ENCODE peak calls at places on chromosomes 2 and 18, in four cellular contexts. J is body of pancreas; X is CD8-positive, alpha-beta memory T cell; A is SK-N-SH. L is an unnamed sample.

GRCh38 chr2:132477436-132477835 is 60.8 kb downstream of the GPR39 start:
- DNase-seq in J (no peak), X (no peak), A (no peak), L (no peak)

GRCh38 chr2:196335238-196335637 is 163.9 kb upstream of the STK17B start:
- DNase-seq in J (no peak), X (no peak), A (no peak), L (no peak)

GRCh38 chr18:10850828-10851227 is 298.5 kb downstream of the PIEZO2 start:
- DNase-seq in J (no peak), X (no peak), A (no peak), L (no peak)

GRCh38 chr2:216739035-216739434 is 43.7 kb upstream of the IGFBP5 start:
- DNase-seq in J (no peak), X (no peak), A (no peak), L (no peak)

GRCh38 chr2:240739797-240740196 is 48.1 kb downstream of the AQP12A start:
- DNase-seq in J (no peak), X (peak), A (no peak), L (no peak)

GRCh38 chr2:1769703-1770422 is 25.5 kb upstream of the PXDN start:
- DNase-seq in J (peak), X (peak), A (peak), L (peak)

GRCh38 chr2:217086038-217086522 is 226.2 kb upstream of the TNP1 start:
- DNase-seq in J (no peak), X (no peak), A (no peak), L (no peak)

GRCh38 chr2:115412501-115412900 is 970.1 kb downstream of the DPP10 start:
- DNase-seq in J (no peak), X (no peak), A (no peak), L (no peak)

GRCh38 chr18:38493991-38494559 is 928.5 kb upstream of the CELF4 start:
- DNase-seq in J (no peak), X (no peak), A (no peak), L (no peak)

GRCh38 chr2:223041527-223042109 is 10.4 kb upstream of the KCNE4 start:
- DNase-seq in J (peak), X (no peak), A (no peak), L (no peak)

GRCh38 chr2:196131949-196132925 is 39.1 kb downstream of the STK17B start:
- DNase-seq in J (no peak), X (no peak), A (no peak), L (no peak)

GRCh38 chr2:33222309-33222708 is 254.1 kb upstream of the RASGRP3 start:
- DNase-seq in J (no peak), X (no peak), A (no peak), L (no peak)

GRCh38 chr2:13601506-13601905 is 884.8 kb downstream of the TRIB2 start:
- DNase-seq in J (no peak), X (no peak), A (no peak), L (no peak)

GRCh38 chr2:100013892-100014677 is 128.3 kb downstream of the AFF3 start:
- DNase-seq in J (peak), X (no peak), A (peak), L (no peak)

GRCh38 chr2:240293865-240294461 is 141.5 kb upstream of the GPC1 start:
- DNase-seq in J (no peak), X (no peak), A (peak), L (no peak)

GRCh38 chr2:197828464-197829135 is 24.2 kb downstream of the PLCL1 start:
- DNase-seq in J (no peak), X (no peak), A (no peak), L (no peak)

GRCh38 chr2:201130524-201131186 is 14.7 kb downstream of the CFLAR start:
- DNase-seq in J (no peak), X (no peak), A (no peak), L (no peak)

GRCh38 chr2:165852394-165852793 is 58.3 kb upstream of the GALNT3 start:
- DNase-seq in J (no peak), X (no peak), A (no peak), L (no peak)

GRCh38 chr2:138321458-138321857 is 180.1 kb upstream of the SPOPL start:
- DNase-seq in J (peak), X (no peak), A (no peak), L (no peak)

GRCh38 chr2:3481736-3482362 is 37.5 kb downstream of the ADI1 start:
- DNase-seq in J (no peak), X (no peak), A (no peak), L (no peak)

GRCh38 chr2:66803651-66804050 is 368.7 kb downstream of the MEIS1 start:
- DNase-seq in J (no peak), X (no peak), A (no peak), L (no peak)

GRCh38 chr2:88190808-88191721 is 20.9 kb downstream of the THNSL2 start:
- DNase-seq in J (peak), X (no peak), A (peak), L (no peak)

GRCh38 chr2:137333386-137333972 is 568.1 kb downstream of the THSD7B start:
- DNase-seq in J (no peak), X (no peak), A (no peak), L (no peak)

GRCh38 chr18:73752965-73753364 is 394.7 kb downstream of the FBXO15 start:
- DNase-seq in J (no peak), X (no peak), A (no peak), L (no peak)

GRCh38 chr2:100104718-100105677 is 37.4 kb downstream of the AFF3 start:
- DNase-seq in J (no peak), X (peak), A (peak), L (no peak)

GRCh38 chr2:238449909-238450417 is 23.2 kb downstream of the ASB1 start:
- DNase-seq in J (peak), X (no peak), A (no peak), L (peak)

GRCh38 chr2:3728104-3729054 is 25.0 kb downstream of the DCDC2C start:
- DNase-seq in J (no peak), X (no peak), A (peak), L (no peak)

GRCh38 chr2:226048625-226049024 is 649.1 kb downstream of the NYAP2 start:
- DNase-seq in J (no peak), X (no peak), A (no peak), L (no peak)

GRCh38 chr18:54871231-54871630 is 43.0 kb downstream of the RAB27B start:
- DNase-seq in J (no peak), X (no peak), A (peak), L (no peak)

GRCh38 chr2:45002661-45003210 is 6.5 kb downstream of the SIX2 start:
- DNase-seq in J (no peak), X (no peak), A (no peak), L (no peak)

GRCh38 chr2:157470321-157470720 is 26.4 kb upstream of the CYTIP start:
- DNase-seq in J (no peak), X (no peak), A (no peak), L (no peak)

GRCh38 chr2:42340045-42340937 is 20.7 kb downstream of the COX7A2L start:
- DNase-seq in J (no peak), X (no peak), A (no peak), L (no peak)

GRCh38 chr2:124001681-124002080 is 23.4 kb upstream of the CNTNAP5 start:
- DNase-seq in J (no peak), X (no peak), A (no peak), L (no peak)

GRCh38 chr2:151907933-151908882 is 80.0 kb upstream of the ARL5A start:
- DNase-seq in J (no peak), X (no peak), A (no peak), L (no peak)

GRCh38 chr2:204183608-204184007 is 247.0 kb downstream of the ICOS start:
- DNase-seq in J (peak), X (no peak), A (no peak), L (no peak)

GRCh38 chr2:235518317-235519090 is 24.7 kb downstream of the AGAP1 start:
- DNase-seq in J (no peak), X (no peak), A (no peak), L (peak)
- H3K27ac ChIP-seq in J (peak), X (no peak), A (no peak), L (no peak)

GRCh38 chr18:61334951-61335736 is 1.9 kb downstream of the CDH20 start:
- DNase-seq in J (no peak), X (no peak), A (no peak), L (peak)

GRCh38 chr18:61336766-61337165 is 3.5 kb downstream of the CDH20 start:
- DNase-seq in J (no peak), X (no peak), A (no peak), L (peak)

GRCh38 chr18:61334491-61334850 is 1.2 kb downstream of the CDH20 start:
- DNase-seq in J (no peak), X (no peak), A (no peak), L (peak)

GRCh38 chr18:61337527-61337926 is 4.3 kb downstream of the CDH20 start:
- DNase-seq in J (no peak), X (no peak), A (no peak), L (no peak)

DNA sequence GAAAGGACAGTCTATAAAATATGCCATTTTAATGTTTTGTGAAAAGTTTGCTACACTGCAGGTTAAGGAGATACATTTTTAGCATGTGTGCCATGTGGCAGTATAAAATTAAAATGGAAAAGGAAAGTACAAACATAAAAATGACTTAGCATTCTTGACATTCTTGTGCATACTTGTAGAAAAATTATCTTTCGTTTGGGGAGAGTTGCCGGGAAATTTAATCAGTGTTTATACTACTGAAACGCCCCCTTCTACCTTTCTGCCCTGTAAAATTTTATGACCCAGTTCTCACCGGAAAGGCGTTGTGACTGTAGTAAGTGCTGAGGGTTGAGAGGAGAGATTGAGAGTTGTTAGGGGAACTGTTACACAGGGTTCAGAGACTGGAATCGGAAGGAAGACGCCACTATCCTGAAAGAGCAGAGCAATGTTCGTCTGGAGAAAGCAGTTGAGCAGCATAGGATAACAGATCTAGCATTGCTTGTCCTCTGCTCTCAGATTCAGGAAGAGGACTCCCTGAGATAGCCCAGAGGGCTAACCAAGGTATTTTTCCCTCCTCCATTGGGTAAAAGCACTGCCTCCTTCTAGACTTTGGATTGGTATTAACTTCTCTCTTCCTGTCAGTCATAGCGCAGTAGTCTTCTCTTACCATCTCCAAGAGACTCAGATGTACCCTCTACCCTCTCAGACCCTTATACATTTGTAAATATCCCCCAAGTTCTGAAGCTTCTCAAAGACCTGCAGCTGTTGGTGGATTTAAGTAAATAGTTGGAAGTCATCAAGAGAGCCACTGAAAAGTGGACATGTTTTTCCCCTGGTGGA is 2.7 kb downstream of the CDH20 start:
- DNase-seq in J (no peak), X (no peak), A (no peak), L (no peak)
- H3K4me3 ChIP-seq in J (no peak), X (no peak), A (no peak), L (peak)

GRCh38 chr2:233355916-233356315 is 1.6 kb downstream of the DGKD start:
- DNase-seq in J (no peak), X (no peak), A (no peak), L (no peak)
- H3K27ac ChIP-seq in J (no peak), X (no peak), A (no peak), L (peak)

GRCh38 chr2:175151791-175152190 is 16.2 kb downstream of the ATF2 start:
- DNase-seq in J (no peak), X (no peak), A (no peak), L (no peak)
- H3K4me3 ChIP-seq in J (no peak), X (no peak), A (no peak), L (no peak)

DNA sequence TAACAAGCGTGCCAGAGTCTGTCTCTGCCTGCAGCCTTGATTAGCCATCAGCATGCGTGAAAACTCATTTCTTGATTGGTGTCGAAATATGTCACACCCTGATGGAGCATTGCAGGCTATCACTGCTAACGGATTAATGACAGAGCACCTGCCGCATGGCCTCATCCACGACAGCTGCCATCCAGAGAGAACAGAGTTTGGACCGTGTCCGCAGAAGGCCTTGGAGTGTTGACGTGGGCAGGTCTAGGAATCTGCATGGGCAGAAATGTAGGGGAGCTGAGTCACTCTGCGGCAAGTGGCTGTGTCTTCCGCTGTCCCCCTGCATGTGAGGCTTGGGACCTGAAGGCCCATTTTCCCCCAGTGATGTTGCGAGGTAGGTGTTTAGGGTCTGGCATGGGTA is 43.0 kb downstream of the KLHL29 start:
- DNase-seq in J (no peak), X (no peak), A (no peak), L (no peak)
- H3K27ac ChIP-seq in J (no peak), X (no peak), A (no peak), L (no peak)

DNA sequence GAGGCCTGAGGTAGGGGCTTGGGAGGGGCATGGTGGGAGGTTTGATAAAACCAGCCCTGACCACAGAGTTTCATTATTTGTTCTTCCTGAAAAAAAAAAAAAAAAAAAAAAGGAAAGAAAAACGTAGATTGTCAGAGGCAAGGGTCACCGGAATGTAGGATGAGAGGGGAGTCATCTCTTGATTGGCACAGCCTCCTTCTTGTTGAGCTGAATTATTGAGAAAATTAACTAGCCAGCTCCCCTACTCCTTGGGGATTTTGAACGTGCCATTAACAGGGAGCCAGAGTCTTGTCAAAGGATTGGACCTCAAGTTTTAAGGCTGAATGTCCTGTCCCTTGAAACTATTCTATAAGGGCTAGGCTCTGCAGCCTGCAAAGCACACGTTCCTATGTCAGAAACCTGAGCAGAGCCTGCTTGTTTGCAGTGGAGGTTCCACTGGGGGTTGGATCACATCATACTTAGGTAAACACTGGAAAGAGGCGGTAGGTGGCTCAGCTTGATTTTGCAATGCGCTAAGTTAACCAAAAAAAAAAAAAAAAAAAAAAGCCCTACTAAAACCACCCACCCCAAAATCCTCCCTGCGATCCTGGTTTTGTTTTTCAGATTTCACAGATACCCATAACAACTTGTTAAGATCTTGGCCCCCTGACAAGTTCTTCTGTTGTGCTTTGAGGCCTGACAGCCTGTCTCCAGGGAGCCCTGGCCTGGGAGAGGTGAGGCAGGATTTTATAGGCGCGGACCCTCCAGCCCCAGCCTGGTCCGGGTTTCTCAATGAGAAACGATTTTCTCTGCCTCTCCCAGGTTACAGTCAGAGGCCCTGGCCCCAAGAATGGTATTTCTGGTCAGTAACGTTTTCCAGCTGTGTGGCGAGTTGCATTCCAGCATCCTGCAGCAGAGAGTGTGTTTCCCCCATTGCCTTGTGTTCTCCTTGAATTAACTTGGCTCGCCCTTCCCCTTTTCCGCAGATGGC is 2.5 kb downstream of the INHBB start:
- DNase-seq in J (peak), X (no peak), A (no peak), L (no peak)
- H3K4me3 ChIP-seq in J (no peak), X (no peak), A (no peak), L (no peak)

DNA sequence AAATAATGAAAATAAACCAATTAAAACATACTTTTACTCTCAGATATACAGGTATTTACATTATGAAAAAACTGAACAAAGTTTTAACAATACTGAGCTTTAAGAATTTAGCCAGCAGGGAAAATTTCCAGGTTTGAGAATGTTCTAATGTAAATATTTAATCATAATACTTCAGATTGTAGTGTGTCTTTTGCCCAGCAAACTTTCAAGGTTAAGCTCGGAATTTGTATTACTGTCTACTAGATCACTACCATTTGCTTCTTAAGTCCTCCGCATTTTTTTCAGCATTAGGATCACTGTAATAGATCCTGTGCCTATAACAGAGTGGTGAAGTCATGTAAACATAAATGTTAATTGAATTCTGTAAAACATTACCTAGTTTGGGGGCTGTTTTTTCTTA is 52.7 kb downstream of the CFAP210 start:
- DNase-seq in J (no peak), X (no peak), A (no peak), L (no peak)
- H3K27ac ChIP-seq in J (peak), X (no peak), A (no peak), L (no peak)

GRCh38 chr2:187985923-187986322 is 305.8 kb upstream of the GULP1 start:
- DNase-seq in J (no peak), X (no peak), A (no peak), L (no peak)

GRCh38 chr2:187989925-187990623 is 301.6 kb upstream of the GULP1 start:
- DNase-seq in J (no peak), X (no peak), A (no peak), L (no peak)

GRCh38 chr2:187991389-187991788 is 300.3 kb upstream of the GULP1 start:
- DNase-seq in J (no peak), X (no peak), A (peak), L (no peak)

GRCh38 chr2:187986392-187987105 is 305.1 kb upstream of the GULP1 start:
- DNase-seq in J (no peak), X (no peak), A (no peak), L (no peak)

DNA sequence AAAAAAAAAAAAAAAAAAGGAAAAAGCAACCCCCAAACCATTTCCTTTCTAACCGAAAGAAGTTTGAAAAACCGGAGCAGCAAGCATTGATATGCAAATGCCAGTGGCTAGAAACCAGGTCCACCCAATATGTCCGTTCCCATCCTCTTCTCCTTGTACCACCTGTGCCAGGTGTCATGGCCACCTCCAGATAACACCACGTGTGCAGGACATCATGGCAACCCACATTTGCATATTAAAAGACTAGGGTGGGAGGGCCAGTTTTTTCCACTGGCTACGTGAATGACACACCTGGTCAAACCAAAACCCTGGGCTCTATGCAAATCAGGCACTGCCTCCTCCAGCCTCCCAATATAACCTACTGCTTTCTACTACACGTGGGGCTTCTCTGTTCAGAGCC is 303.3 kb upstream of the GULP1 start:
- DNase-seq in J (no peak), X (no peak), A (no peak), L (no peak)
- H3K4me3 ChIP-seq in J (no peak), X (no peak), A (no peak), L (no peak)

L was measured in dorsolateral prefrontal cortex.